ENCODE peak calls at places on chromosomes 7 and 10, in ten cellular contexts. W is A549, Z is breast epithelium, I is heart left ventricle, K is lower lobe of right lung, H is PC-9, U is endothelial cell of umbilical vein, P is kidney, N is H1, S is tibial nerve. M is an unnamed sample.

GRCh38 chr7:93228302-93228701 is 2.0 kb upstream of the HEPACAM2 start:
- DNase-seq in W (peak; percentile 65), Z (no peak), I (no peak), K (no peak), H (peak; percentile 64), U (peak; percentile 67), P (no peak), N (no peak), S (no peak), M (peak; percentile 8)

GRCh38 chr10:130495116-130495862 is 359.1 kb downstream of the GLRX3 start:
- DNase-seq in W (no peak), Z (peak; percentile 27), I (peak; percentile 16), K (no peak), H (no peak), U (no peak), P (peak; percentile 59), N (no peak), S (no peak), M (no peak)

GRCh38 chr7:137539111-137539715 is 195.7 kb upstream of the PTN start:
- DNase-seq in W (no peak), Z (no peak), I (no peak), K (no peak), H (no peak), U (no peak), P (no peak), N (no peak), S (no peak), M (no peak)

GRCh38 chr7:80819503-80819902 is 99.3 kb downstream of the SEMA3C start:
- DNase-seq in W (no peak), Z (no peak), I (no peak), K (no peak), H (no peak), U (no peak), P (no peak), N (no peak), S (no peak), M (no peak)

GRCh38 chr10:92181575-92181974 is 109.3 kb downstream of the CPEB3 start:
- DNase-seq in W (no peak), Z (no peak), I (no peak), K (no peak), H (no peak), U (peak; percentile 58), P (no peak), N (no peak), S (no peak), M (peak; percentile 10)

GRCh38 chr7:157565201-157565626 is 228.4 kb downstream of the DNAJB6 start:
- DNase-seq in W (no peak), Z (no peak), I (no peak), K (no peak), H (no peak), U (no peak), P (peak; percentile 27), N (no peak), S (no peak), M (no peak)

GRCh38 chr10:70549962-70550845 is 52.3 kb downstream of the PRF1 start:
- DNase-seq in W (peak; percentile 60), Z (peak; percentile 65), I (peak; percentile 58), K (peak; percentile 66), H (peak; percentile 47), U (peak; percentile 59), P (no peak), N (no peak), S (peak; percentile 76), M (peak; percentile 90)

GRCh38 chr7:842436-843031 is 10.3 kb downstream of the SUN1 start:
- DNase-seq in W (no peak), Z (no peak), I (peak; percentile 50), K (peak; percentile 24), H (no peak), U (no peak), P (peak; percentile 22), N (no peak), S (no peak), M (no peak)

GRCh38 chr7:36264917-36265292 is 111.9 kb downstream of the EEPD1 start:
- DNase-seq in W (no peak), Z (no peak), I (no peak), K (no peak), H (no peak), U (no peak), P (no peak), N (no peak), S (no peak), M (no peak)

GRCh38 chr7:36265720-36266119 is 112.7 kb downstream of the EEPD1 start:
- DNase-seq in W (no peak), Z (no peak), I (peak; percentile 43), K (no peak), H (peak; percentile 31), U (no peak), P (no peak), N (no peak), S (no peak), M (no peak)

GRCh38 chr7:36262706-36263484 is 109.8 kb downstream of the EEPD1 start:
- DNase-seq in W (no peak), Z (no peak), I (no peak), K (no peak), H (no peak), U (no peak), P (no peak), N (no peak), S (no peak), M (no peak)

GRCh38 chr7:36266201-36266600 is 113.1 kb downstream of the EEPD1 start:
- DNase-seq in W (peak; percentile 27), Z (no peak), I (no peak), K (no peak), H (no peak), U (no peak), P (no peak), N (no peak), S (no peak), M (no peak)

DNA sequence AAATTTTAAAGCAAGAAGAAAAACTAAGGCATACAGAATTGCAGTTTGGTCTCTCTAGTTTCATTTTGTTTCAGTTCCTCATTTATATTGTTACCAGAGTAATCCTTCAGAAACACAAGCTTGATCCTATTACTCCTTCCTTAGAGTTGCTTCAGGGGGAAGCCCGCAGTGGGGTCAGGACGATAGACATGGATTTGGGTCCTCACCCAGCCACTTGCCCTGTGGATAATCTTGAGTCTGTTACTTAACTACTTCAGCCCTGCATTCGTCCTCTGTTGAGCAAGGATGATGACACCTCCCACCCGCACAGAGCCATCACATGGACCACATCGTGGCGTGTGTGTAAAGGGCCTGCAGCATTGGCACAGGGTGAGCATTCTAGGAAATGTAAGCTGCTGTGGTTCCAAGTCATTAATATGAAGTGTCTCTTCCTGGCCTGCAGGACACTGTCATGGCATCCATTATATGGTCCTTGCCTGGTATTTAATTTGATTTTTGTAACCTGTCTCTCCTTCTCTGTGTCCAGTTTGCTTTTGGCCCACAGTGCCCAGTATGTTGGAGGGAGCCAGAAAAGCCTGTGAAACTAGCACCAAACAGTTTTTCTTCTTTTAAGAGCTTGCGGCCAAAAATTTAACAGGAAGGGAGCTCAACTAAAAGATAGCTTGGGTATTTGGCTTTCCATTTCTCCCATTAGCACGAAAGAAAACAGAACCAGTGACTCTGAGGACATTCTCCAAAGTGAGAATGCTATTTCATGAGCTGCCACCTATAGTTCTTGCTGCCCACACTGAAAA is 111.3 kb downstream of the EEPD1 start:
- DNase-seq in W (no peak), Z (no peak), I (no peak), K (peak; percentile 71), H (no peak), U (no peak), P (no peak), N (no peak), S (no peak), M (no peak)
- H3K4me3 ChIP-seq in W (no peak overlapping the region), Z (no peak overlapping the region), I (no peak overlapping the region), K (no peak overlapping the region), H (no peak overlapping the region), U (no peak overlapping the region), P (no peak overlapping the region), N (no peak overlapping the region), S (no peak overlapping the region), M (no peak overlapping the region)

DNA sequence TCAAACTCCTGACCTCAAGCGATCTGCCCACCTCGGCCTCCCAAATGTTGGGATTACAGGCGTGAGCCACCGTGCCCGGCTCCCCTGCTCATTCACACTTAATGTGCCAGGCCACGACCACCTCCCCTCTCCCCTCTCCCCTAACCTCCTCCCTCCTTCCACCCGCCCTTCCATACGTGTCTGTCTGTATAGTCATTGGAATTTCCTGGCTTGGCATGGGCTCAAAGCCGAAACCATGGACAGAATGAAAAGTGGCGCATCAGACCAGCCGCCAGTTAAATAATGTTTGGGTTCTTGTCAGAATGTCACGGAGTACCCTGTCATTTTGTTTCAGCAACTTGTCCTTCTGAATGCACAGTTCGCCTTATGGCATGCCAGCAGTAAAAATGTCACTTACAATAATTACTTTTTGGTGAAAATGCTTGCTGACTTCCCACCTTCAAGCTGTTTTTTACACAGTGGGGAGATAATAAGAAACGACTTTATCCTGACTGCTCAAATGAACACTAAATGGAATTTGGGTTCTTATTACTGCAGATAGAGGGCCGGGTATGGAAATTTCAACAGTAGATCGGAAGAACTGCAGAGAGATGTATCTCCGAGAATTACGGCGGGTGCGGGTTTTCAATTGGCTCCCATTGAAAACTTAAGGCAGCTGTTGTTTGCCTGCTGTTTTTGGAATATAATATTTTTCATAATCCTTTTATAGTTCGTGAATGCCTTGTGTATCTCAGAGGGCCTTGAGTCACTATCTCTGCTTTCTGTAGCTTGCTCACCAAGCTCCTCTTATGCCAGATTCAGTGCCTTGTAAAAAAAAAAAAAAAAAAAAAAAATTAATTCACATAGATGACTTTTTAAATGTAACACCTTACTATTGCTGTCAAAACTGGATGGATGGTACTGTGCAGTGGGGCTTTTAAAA is 65.5 kb upstream of the SH2B2 start:
- DNase-seq in W (no peak), Z (no peak), I (no peak), K (no peak), H (no peak), U (peak; percentile 69), P (no peak), N (no peak), S (no peak), M (no peak)
- H3K4me3 ChIP-seq in W (no peak overlapping the region), Z (no peak overlapping the region), I (no peak overlapping the region), K (no peak overlapping the region), H (no peak overlapping the region), U (peak overlapping the region; percentile 29), P (no peak overlapping the region), N (no peak overlapping the region), S (no peak overlapping the region), M (no peak overlapping the region)

GRCh38 chr10:122564980-122565379 is 4.4 kb downstream of the DMBT1 start:
- DNase-seq in W (no peak), Z (no peak), I (no peak), K (no peak), H (no peak), U (no peak), P (no peak), N (no peak), S (no peak), M (no peak)

GRCh38 chr10:122568551-122568950 is 8.0 kb downstream of the DMBT1 start:
- DNase-seq in W (no peak), Z (no peak), I (no peak), K (no peak), H (no peak), U (no peak), P (no peak), N (no peak), S (no peak), M (no peak)

GRCh38 chr10:122567056-122567660 is 6.6 kb downstream of the DMBT1 start:
- DNase-seq in W (peak; percentile 31), Z (no peak), I (no peak), K (no peak), H (no peak), U (peak; percentile 15), P (no peak), N (peak; percentile 9), S (no peak), M (peak; percentile 69)

GRCh38 chr10:122566632-122567031 is 6.1 kb downstream of the DMBT1 start:
- DNase-seq in W (no peak), Z (no peak), I (no peak), K (no peak), H (no peak), U (no peak), P (no peak), N (no peak), S (no peak), M (no peak)

GRCh38 chr10:122565766-122566206 is 5.2 kb downstream of the DMBT1 start:
- DNase-seq in W (peak; percentile 85), Z (peak; percentile 80), I (peak; percentile 68), K (peak; percentile 80), H (no peak), U (peak; percentile 89), P (peak; percentile 81), N (peak; percentile 44), S (peak; percentile 94), M (peak; percentile 71)
- H3K4me3 ChIP-seq in W (no peak overlapping the region), Z (no peak overlapping the region), I (no peak overlapping the region), K (peak overlapping the region; percentile 15), H (no peak overlapping the region), U (no peak overlapping the region), P (peak overlapping the region; percentile 44), N (no peak overlapping the region), S (no peak overlapping the region), M (no peak overlapping the region)

DNA sequence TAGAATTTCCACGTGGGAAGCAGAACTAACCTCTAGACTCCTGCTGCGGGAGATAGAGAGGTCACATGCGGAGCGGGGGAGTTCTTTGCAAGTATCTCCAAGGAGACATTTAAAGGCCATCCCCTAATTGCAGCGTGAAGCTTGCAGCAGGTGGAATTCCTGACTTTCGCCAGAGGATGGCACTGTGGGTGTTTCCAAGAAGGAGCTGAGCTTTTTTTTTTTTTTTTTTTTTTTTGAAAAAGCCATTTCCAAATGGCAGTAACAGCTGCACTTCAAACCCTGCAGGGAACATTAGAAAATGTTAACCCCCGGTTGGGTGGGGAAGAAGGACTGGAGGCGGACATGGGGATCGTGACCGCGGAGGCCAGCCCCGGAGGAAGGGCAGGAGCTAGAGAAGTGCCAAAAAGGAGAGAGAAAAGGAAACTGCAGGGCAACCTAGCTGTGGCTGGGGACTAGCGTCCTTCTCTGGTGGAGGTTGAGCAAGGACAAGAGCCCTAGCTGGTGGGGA is 487.7 kb downstream of the TYW1 start:
- DNase-seq in W (peak; percentile 72), Z (peak; percentile 57), I (peak; percentile 45), K (no peak), H (peak; percentile 55), U (peak; percentile 10), P (no peak), N (peak; percentile 61), S (peak; percentile 49), M (peak; percentile 70)
- H3K4me3 ChIP-seq in W (peak overlapping the region; percentile 5), Z (no peak overlapping the region), I (no peak overlapping the region), K (peak overlapping the region; percentile 35), H (no peak overlapping the region), U (no peak overlapping the region), P (peak overlapping the region; percentile 38), N (peak overlapping the region; percentile 41), S (no peak overlapping the region), M (no peak overlapping the region)

M was measured in H7.